ENCODE peak calls at places on chromosome 14, in eight cellular contexts. G, I, P, E, U, R, D and F are unnamed samples.

GRCh38 chr14:69968151-69968550 is 88.9 kb downstream of the SMOC1 start:
- DNase-seq in P (no peak), I (no peak), U (no peak), R (no peak), G (no peak), E (no peak), D (no peak), F (no peak)

GRCh38 chr14:68104518-68104917 is 284.9 kb downstream of the RAD51B start:
- DNase-seq in G (no peak), D (no peak), E (no peak), U (no peak), P (no peak), R (no peak), I (peak; percentile 32), F (no peak)

GRCh38 chr14:95557832-95558231 is 23.0 kb downstream of the GLRX5 start:
- DNase-seq in E (no peak), G (no peak), D (no peak), U (no peak), R (no peak), P (no peak), I (no peak), F (no peak)

GRCh38 chr14:33839193-33840076 is 111.4 kb downstream of the EGLN3 start:
- DNase-seq in P (peak; percentile 35), G (peak; percentile 24), D (peak; percentile 64), I (peak; percentile 49), U (peak; percentile 16), E (peak; percentile 70), R (peak; percentile 37), F (no peak)

GRCh38 chr14:51504626-51505025 is 147.1 kb upstream of the FRMD6 start:
- DNase-seq in G (no peak), U (no peak), E (no peak), D (no peak), P (no peak), R (no peak), I (no peak), F (no peak)

GRCh38 chr14:102510616-102511520 is 1.3 kb upstream of the ANKRD9 start:
- DNase-seq in U (no peak), E (peak; percentile 68), G (peak; percentile 67), P (no peak), D (no peak), I (no peak), R (no peak), F (no peak)

GRCh38 chr14:99786423-99787051 is 6.7 kb upstream of the EML1 start:
- DNase-seq in E (peak; percentile 46), I (no peak), D (no peak), G (no peak), U (no peak), R (no peak), P (no peak), F (no peak)

GRCh38 chr14:76473381-76474263 is 97.7 kb downstream of the ESRRB start:
- DNase-seq in E (no peak), P (no peak), U (no peak), I (peak; percentile 17), R (peak; percentile 8), G (no peak), D (peak; percentile 42), F (no peak)

GRCh38 chr14:106010783-106011182 is 484.4 kb downstream of the TMEM121 start:
- DNase-seq in R (no peak), E (no peak), P (no peak), I (no peak), G (no peak), U (no peak), D (no peak), F (no peak)

GRCh38 chr14:70808402-70809237 is 693 bp downstream of the MAP3K9 start:
- DNase-seq in G (peak; percentile 49), U (no peak), R (peak; percentile 25), D (peak; percentile 58), E (peak; percentile 75), I (peak; percentile 63), P (peak; percentile 19), F (peak; percentile 22)

GRCh38 chr14:104436741-104437701 is 142.5 kb upstream of the C14orf180 start:
- DNase-seq in P (no peak), I (no peak), U (peak; percentile 10), G (no peak), R (no peak), E (no peak), D (no peak), F (no peak)

GRCh38 chr14:71365305-71365865 is 458.1 kb downstream of the PCNX1 start:
- DNase-seq in P (no peak), U (no peak), R (no peak), E (no peak), I (no peak), G (no peak), D (no peak), F (no peak)

GRCh38 chr14:89543420-89543790 is 126.4 kb upstream of the FOXN3 start:
- DNase-seq in D (no peak), U (no peak), E (no peak), R (no peak), I (no peak), P (no peak), G (peak; percentile 13), F (no peak)

GRCh38 chr14:69650948-69651369 is 39.6 kb downstream of the SUSD6 start:
- DNase-seq in I (peak; percentile 44), G (no peak), P (no peak), U (no peak), R (no peak), D (no peak), E (no peak), F (no peak)

GRCh38 chr14:39432619-39433451 is 602 bp upstream of the FBXO33 start:
- DNase-seq in U (peak; percentile 64), E (peak; percentile 86), G (peak; percentile 86), R (peak; percentile 64), D (peak; percentile 83), P (peak; percentile 38), I (peak; percentile 84), F (peak; percentile 78)

GRCh38 chr14:58740584-58740983 is 102.8 kb downstream of the DACT1 start:
- DNase-seq in R (no peak), I (no peak), D (no peak), P (no peak), G (no peak), U (no peak), E (no peak), F (no peak)

GRCh38 chr14:61706096-61706690 is 10.9 kb downstream of the HIF1A start:
- DNase-seq in I (no peak), D (no peak), P (no peak), E (no peak), U (no peak), R (no peak), G (no peak), F (no peak)

GRCh38 chr14:56796259-56796658 is 14.0 kb downstream of the OTX2 start:
- DNase-seq in E (no peak), U (no peak), P (no peak), R (no peak), G (no peak), D (no peak), I (no peak), F (no peak)

GRCh38 chr14:65103150-65103760 is 938 bp upstream of the MAX start:
- DNase-seq in E (no peak), G (no peak), D (no peak), R (peak; percentile 10), U (no peak), P (no peak), I (no peak), F (no peak)

GRCh38 chr14:76322594-76323220 is 53.2 kb upstream of the ESRRB start:
- DNase-seq in D (no peak), E (no peak), R (no peak), P (no peak), I (no peak), U (no peak), G (no peak), F (no peak)

GRCh38 chr14:53851394-53852056 is 105.1 kb downstream of the BMP4 start:
- DNase-seq in D (no peak), E (no peak), U (no peak), G (no peak), I (no peak), P (no peak), R (no peak), F (no peak)

GRCh38 chr14:100446572-100446971 is 123.4 kb downstream of the SLC25A47 start:
- DNase-seq in D (no peak), G (no peak), R (no peak), E (no peak), P (no peak), U (no peak), I (no peak), F (no peak)

GRCh38 chr14:73392329-73393257 is 65.8 kb downstream of the NUMB start:
- DNase-seq in P (no peak), U (no peak), G (no peak), I (no peak), E (no peak), R (no peak), D (peak; percentile 14), F (no peak)